ENCODE peak calls at places on chromosome 16, in five cellular contexts. T, J, L, G and Z are unnamed samples.

GRCh38 chr16:10485698-10486382 is 94.6 kb downstream of the EMP2 start:
- DNase-seq in T (no peak), L (no peak), J (no peak), G (no peak), Z (no peak)

GRCh38 chr16:21302898-21303528 is 24.9 kb upstream of the CRYM start:
- DNase-seq in T (no peak), G (peak), L (no peak), J (no peak), Z (no peak)

GRCh38 chr16:67666032-67666537 is 465 bp downstream of the ENKD1 start:
- DNase-seq in L (peak), J (no peak), G (no peak), T (no peak), Z (no peak)

GRCh38 chr16:12000032-12000431 is 23.5 kb downstream of the SNX29 start:
- DNase-seq in L (no peak), T (no peak), J (no peak), G (no peak), Z (no peak)

GRCh38 chr16:49439050-49439449 is 65.4 kb downstream of the C16orf78 start:
- DNase-seq in J (no peak), T (no peak), G (no peak), L (peak), Z (no peak)

GRCh38 chr16:2033057-2033911 is 6.6 kb downstream of the NHERF2 start:
- DNase-seq in L (no peak), T (no peak), G (no peak), J (no peak), Z (no peak)

GRCh38 chr16:35196313-35196712 is 1736.9 kb downstream of the TP53TG3F start:
- DNase-seq in J (no peak), L (no peak), G (no peak), T (no peak), Z (no peak)

GRCh38 chr16:60907645-60908044 is 1128.6 kb downstream of the CDH8 start:
- DNase-seq in G (no peak), J (no peak), L (no peak), T (no peak), Z (no peak)

GRCh38 chr16:67926181-67926742 is 5.4 kb downstream of the CTRL start:
- DNase-seq in T (peak), G (peak), L (no peak), J (no peak), Z (no peak)

GRCh38 chr16:82264781-82265180 is 94.8 kb upstream of the MPHOSPH6 start:
- DNase-seq in T (no peak), G (no peak), J (no peak), L (no peak), Z (no peak)

GRCh38 chr16:68921654-68922053 is 78.3 kb downstream of the TANGO6 start:
- DNase-seq in T (no peak), J (no peak), G (peak), L (no peak), Z (no peak)

GRCh38 chr16:11066231-11066870 is 122.0 kb downstream of the CLEC16A start:
- DNase-seq in J (no peak), L (no peak), G (no peak), T (no peak), Z (no peak)

GRCh38 chr16:51159296-51159695 is 8.2 kb upstream of the SALL1 start:
- DNase-seq in T (no peak), L (no peak), J (no peak), G (no peak), Z (no peak)

GRCh38 chr16:27408602-27409031 is 6.6 kb downstream of the IL21R start:
- DNase-seq in L (no peak), G (peak), J (no peak), T (no peak), Z (no peak)

GRCh38 chr16:1333149-1333812 is at the start of gene BAIAP3:
- DNase-seq in T (no peak), J (peak), L (peak), G (peak), Z (no peak)

GRCh38 chr16:28531777-28532744 is 6.7 kb downstream of the NUPR1 start:
- DNase-seq in T (no peak), J (no peak), L (no peak), G (no peak), Z (peak)

GRCh38 chr16:2469399-2470233 is 1.5 kb upstream of the NTN3 start:
- DNase-seq in T (no peak), J (no peak), G (no peak), L (no peak), Z (no peak)